ENCODE peak calls at places on chromosomes 7 and 10, in nine cellular contexts. W, N, Q, L, E, M, Z, D and J are unnamed samples.
A peak's percentile ranks its signal among the peaks of the same experiment; 100 is the strongest.

GRCh38 chr10:71639412-71639719 is 80.2 kb downstream of the C10orf105 start:
- DNase-seq in L (no peak), D (no peak), W (no peak), N (no peak), Q (no peak), Z (no peak), M (no peak), E (no peak), J (no peak)

GRCh38 chr10:78685466-78686163 is 383.2 kb upstream of the ZMIZ1 start:
- DNase-seq in Z (no peak), M (no peak), W (no peak), N (no peak), E (no peak), Q (no peak), D (no peak), L (no peak), J (no peak)

GRCh38 chr7:45295222-45295621 is 137.6 kb downstream of the RAMP3 start:
- DNase-seq in N (no peak), D (no peak), L (peak; percentile 71), Z (no peak), W (no peak), E (no peak), Q (no peak), M (no peak), J (no peak)

GRCh38 chr10:88983939-88984338 is 6.7 kb upstream of the FAS start:
- DNase-seq in D (no peak), N (no peak), E (no peak), Q (no peak), Z (no peak), M (no peak), W (no peak), L (no peak), J (no peak)

GRCh38 chr10:130757271-130757670 is 554.2 kb downstream of the TCERG1L start:
- DNase-seq in D (no peak), L (no peak), Q (no peak), N (no peak), W (no peak), M (no peak), Z (no peak), E (no peak), J (no peak)

GRCh38 chr7:13953368-13953767 is 36.1 kb downstream of the ETV1 start:
- DNase-seq in N (no peak), Z (no peak), Q (no peak), E (no peak), D (no peak), W (no peak), L (no peak), M (no peak), J (no peak)

GRCh38 chr10:74598891-74599566 is 227.4 kb upstream of the KAT6B start:
- DNase-seq in L (no peak), N (no peak), Q (no peak), Z (no peak), E (no peak), D (no peak), W (peak; percentile 87), M (no peak), J (no peak)

GRCh38 chr10:113735913-113736312 is 15.6 kb upstream of the PLEKHS1 start:
- DNase-seq in W (peak; percentile 24), N (no peak), D (no peak), Z (no peak), Q (no peak), M (no peak), E (peak; percentile 36), L (no peak), J (no peak)

GRCh38 chr10:31273789-31274188 is 45.2 kb upstream of the ZEB1 start:
- DNase-seq in D (no peak), L (no peak), N (no peak), W (no peak), Z (no peak), E (no peak), M (no peak), Q (no peak), J (no peak)

GRCh38 chr10:98264378-98265065 is 3.5 kb downstream of the LOXL4 start:
- DNase-seq in D (no peak), Q (no peak), Z (no peak), N (no peak), E (no peak), M (no peak), L (no peak), W (no peak), J (no peak)

GRCh38 chr10:59079386-59080226 is 96.8 kb upstream of the PHYHIPL start:
- DNase-seq in D (no peak), M (no peak), Q (no peak), N (peak; percentile 26), L (no peak), E (no peak), W (no peak), Z (no peak), J (no peak)

GRCh38 chr10:61765176-61766087 is 102.7 kb downstream of the CABCOCO1 start:
- DNase-seq in Z (no peak), Q (no peak), L (no peak), D (no peak), E (no peak), W (no peak), N (no peak), M (no peak), J (no peak)

GRCh38 chr10:62492012-62492869 is 118.1 kb downstream of the ZNF365 start:
- DNase-seq in Z (no peak), N (no peak), L (no peak), W (peak; percentile 64), M (peak; percentile 16), E (peak; percentile 23), D (no peak), Q (no peak), J (no peak)

GRCh38 chr7:73995330-73995729 is 32.6 kb upstream of the ELN start:
- DNase-seq in D (no peak), Q (no peak), E (no peak), Z (no peak), M (no peak), W (no peak), L (no peak), N (peak; percentile 68), J (no peak)

GRCh38 chr7:121262969-121263368 is 65.8 kb upstream of the WNT16 start:
- DNase-seq in Z (no peak), W (no peak), N (no peak), L (no peak), M (no peak), E (no peak), Q (no peak), D (no peak), J (no peak)

GRCh38 chr7:10212664-10213063 is 761.0 kb upstream of the PHF14 start:
- DNase-seq in E (no peak), L (no peak), N (no peak), W (no peak), M (no peak), Z (no peak), D (no peak), Q (no peak), J (no peak)

GRCh38 chr10:88028654-88029053 is 165.2 kb downstream of the PTEN start:
- DNase-seq in L (peak; percentile 11), Q (no peak), D (no peak), Z (no peak), W (peak; percentile 8), M (no peak), E (peak; percentile 33), N (no peak), J (no peak)

GRCh38 chr10:42875792-42876191 is 93.2 kb downstream of the BMS1 start:
- DNase-seq in W (no peak), Q (no peak), M (no peak), N (no peak), E (no peak), Z (no peak), L (no peak), D (no peak), J (no peak)

GRCh38 chr10:59831658-59832503 is 74.5 kb downstream of the CCDC6 start:
- DNase-seq in E (no peak), Q (no peak), L (no peak), Z (no peak), W (no peak), N (no peak), M (no peak), D (no peak), J (no peak)

GRCh38 chr7:130721486-130722277 is 12.3 kb downstream of the KLF14 start:
- DNase-seq in Z (peak; percentile 47), M (peak; percentile 55), N (peak; percentile 7), W (peak; percentile 40), D (peak; percentile 27), Q (no peak), E (peak; percentile 18), L (peak; percentile 81), J (peak; percentile 38)

GRCh38 chr10:6255548-6256061 is 52.9 kb downstream of the PFKFB3 start:
- DNase-seq in L (no peak), W (no peak), Z (no peak), D (no peak), N (no peak), Q (no peak), E (no peak), M (no peak), J (no peak)

GRCh38 chr7:155809947-155810606 is 2.2 kb downstream of the SHH start:
- DNase-seq in D (no peak), W (no peak), M (no peak), Q (no peak), E (no peak), Z (no peak), L (no peak), N (no peak), J (no peak)

GRCh38 chr7:44750921-44751571 is 2.4 kb downstream of the ZMIZ2 start:
- DNase-seq in W (peak; percentile 92), L (no peak), D (peak; percentile 49), Q (peak; percentile 32), Z (no peak), N (no peak), E (peak; percentile 49), M (no peak), J (peak; percentile 54)

GRCh38 chr7:106075937-106076336 is 36.2 kb downstream of the SYPL1 start:
- DNase-seq in Z (no peak), Q (no peak), M (no peak), L (no peak), N (no peak), W (no peak), D (no peak), E (no peak), J (no peak)

GRCh38 chr7:83148776-83149175 is 13.9 kb downstream of the PCLO start:
- DNase-seq in Q (no peak), L (no peak), N (no peak), D (no peak), Z (no peak), M (no peak), W (no peak), E (no peak), J (no peak)

GRCh38 chr10:108787932-108788331 is 1135.4 kb downstream of the XPNPEP1 start:
- DNase-seq in N (no peak), L (no peak), M (no peak), W (no peak), Q (no peak), Z (no peak), E (no peak), D (no peak), J (no peak)

GRCh38 chr7:13800694-13801448 is 188.6 kb downstream of the ETV1 start:
- DNase-seq in N (peak; percentile 71), Q (no peak), M (no peak), W (no peak), E (no peak), L (no peak), D (no peak), Z (no peak), J (no peak)

GRCh38 chr10:13660545-13660920 is 73.8 kb downstream of the PRPF18 start:
- DNase-seq in D (no peak), Z (no peak), W (peak; percentile 16), M (peak; percentile 40), N (no peak), L (no peak), E (no peak), Q (no peak), J (no peak)

GRCh38 chr7:74015670-74016069 is 12.3 kb upstream of the ELN start:
- DNase-seq in M (no peak), L (no peak), W (no peak), E (no peak), N (no peak), D (no peak), Q (no peak), Z (no peak), J (no peak)

GRCh38 chr7:57181281-57181680 is 49.0 kb upstream of the ZNF479 start:
- DNase-seq in L (no peak), E (no peak), W (no peak), Q (no peak), M (no peak), N (no peak), Z (no peak), D (no peak), J (no peak)

GRCh38 chr10:3105905-3106304 is 38.6 kb downstream of the PFKP start:
- DNase-seq in E (no peak), Z (no peak), N (no peak), W (no peak), D (no peak), L (no peak), M (no peak), Q (no peak), J (no peak)